ENCODE peak calls at places on chromosomes 12 and 14, in six cellular contexts. E, M, J, A, U and K are unnamed samples.

GRCh38 chr14:61460853-61461611 is 139.7 kb downstream of the PRKCH start:
- DNase-seq in E (no peak), M (no peak), J (no peak), A (no peak), U (no peak), K (no peak)

GRCh38 chr14:44833376-44833775 is 128.4 kb downstream of the KLHL28 start:
- DNase-seq in E (peak; percentile 24), M (peak; percentile 41), J (no peak), A (no peak), U (no peak), K (no peak)

GRCh38 chr14:55333785-55334485 is 62.7 kb downstream of the FBXO34 start:
- DNase-seq in E (no peak), M (no peak), J (no peak), A (no peak), U (no peak), K (no peak)

GRCh38 chr14:100238419-100239199 is at the start of gene YY1:
- DNase-seq in E (peak; percentile 93), M (peak; percentile 98), J (peak; percentile 100), A (peak; percentile 99), U (peak; percentile 100), K (peak; percentile 99)

GRCh38 chr14:103746706-103747105 is 31.1 kb downstream of the ZFYVE21 start:
- DNase-seq in E (no peak), M (no peak), J (no peak), A (no peak), U (no peak), K (no peak)

GRCh38 chr14:105647784-105648608 is 121.6 kb downstream of the TMEM121 start:
- DNase-seq in E (no peak), M (no peak), J (no peak), A (no peak), U (peak; percentile 70), K (no peak)

GRCh38 chr14:91509083-91509877 is 830 bp downstream of the PPP4R3A start:
- DNase-seq in E (no peak), M (peak; percentile 25), J (peak; percentile 39), A (peak; percentile 20), U (no peak), K (no peak)

GRCh38 chr12:114984641-114985041 is 300.7 kb upstream of the TBX3 start:
- DNase-seq in E (no peak), M (no peak), J (no peak), A (no peak), U (no peak), K (no peak)

GRCh38 chr12:6211421-6211869 is 11.2 kb downstream of the CD9 start:
- DNase-seq in E (no peak), M (no peak), J (no peak), A (no peak), U (no peak), K (no peak)

GRCh38 chr12:92600052-92600451 is 102.7 kb upstream of the PLEKHG7 start:
- DNase-seq in E (no peak), M (no peak), J (no peak), A (no peak), U (no peak), K (no peak)

GRCh38 chr12:92603741-92604432 is 98.9 kb upstream of the PLEKHG7 start:
- DNase-seq in E (no peak), M (peak; percentile 89), J (no peak), A (no peak), U (no peak), K (no peak)

GRCh38 chr12:92602930-92603623 is 99.7 kb upstream of the PLEKHG7 start:
- DNase-seq in E (no peak), M (peak; percentile 73), J (no peak), A (no peak), U (no peak), K (no peak)

GRCh38 chr12:92602476-92602875 is 100.3 kb upstream of the PLEKHG7 start:
- DNase-seq in E (no peak), M (peak; percentile 82), J (no peak), A (no peak), U (no peak), K (no peak)

GRCh38 chr12:92601680-92602079 is 101.1 kb upstream of the PLEKHG7 start:
- DNase-seq in E (no peak), M (no peak), J (no peak), A (no peak), U (no peak), K (no peak)
- H3K9me3 ChIP-seq in E (no peaks in the 10 kb centered on the region), M (peaks cover 60% of the 10 kb centered on the region), J (peaks cover 3% of the 10 kb centered on the region), A (no peaks in the 10 kb centered on the region), U (no peaks in the 10 kb centered on the region), K (no peaks in the 10 kb centered on the region)

GRCh38 chr12:73274972-73275371 is 1002.8 kb downstream of the TRHDE start:
- DNase-seq in E (peak; percentile 1), M (no peak), J (no peak), A (no peak), U (no peak), K (no peak)
- H3K9me3 ChIP-seq in E (no peaks in the 10 kb centered on the region), M (peaks cover 2% of the 10 kb centered on the region), J (no peaks in the 10 kb centered on the region), A (peaks cover 15% of the 10 kb centered on the region), U (no peaks in the 10 kb centered on the region), K (no peaks in the 10 kb centered on the region)

GRCh38 chr12:38157933-38158401 is 158.6 kb upstream of the ALG10B start:
- DNase-seq in E (no peak), M (no peak), J (no peak), A (no peak), U (peak; percentile 72), K (no peak)
- H3K9me3 ChIP-seq in E (no peaks in the 10 kb centered on the region), M (no peaks in the 10 kb centered on the region), J (no peaks in the 10 kb centered on the region), A (no peaks in the 10 kb centered on the region), U (no peaks in the 10 kb centered on the region), K (no peaks in the 10 kb centered on the region)

DNA sequence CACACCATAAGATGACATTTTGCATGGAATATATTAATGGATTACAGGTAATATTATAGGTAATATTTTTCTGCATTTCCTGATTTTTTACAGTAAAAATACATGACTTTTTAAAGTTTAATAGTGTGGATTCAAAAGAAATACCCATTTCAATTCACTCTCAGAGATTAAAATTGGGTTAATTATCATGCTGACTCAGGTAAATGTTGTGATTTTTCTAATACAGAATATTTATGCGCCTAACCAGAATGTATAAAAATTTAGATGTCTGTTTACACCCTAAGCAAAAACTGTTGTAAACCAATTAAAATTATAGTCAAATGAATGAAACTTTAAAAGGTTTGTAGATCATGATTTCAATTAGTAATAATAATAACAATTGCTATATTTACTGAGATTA is 117.2 kb upstream of the FLRT2 start:
- DNase-seq in E (no peak), M (no peak), J (no peak), A (no peak), U (no peak), K (no peak)
- H3K9me3 ChIP-seq in E (peaks cover 17% of the 10 kb centered on the region), M (no peaks in the 10 kb centered on the region), J (no peaks in the 10 kb centered on the region), A (no peaks in the 10 kb centered on the region), U (no peaks in the 10 kb centered on the region), K (no peaks in the 10 kb centered on the region)

DNA sequence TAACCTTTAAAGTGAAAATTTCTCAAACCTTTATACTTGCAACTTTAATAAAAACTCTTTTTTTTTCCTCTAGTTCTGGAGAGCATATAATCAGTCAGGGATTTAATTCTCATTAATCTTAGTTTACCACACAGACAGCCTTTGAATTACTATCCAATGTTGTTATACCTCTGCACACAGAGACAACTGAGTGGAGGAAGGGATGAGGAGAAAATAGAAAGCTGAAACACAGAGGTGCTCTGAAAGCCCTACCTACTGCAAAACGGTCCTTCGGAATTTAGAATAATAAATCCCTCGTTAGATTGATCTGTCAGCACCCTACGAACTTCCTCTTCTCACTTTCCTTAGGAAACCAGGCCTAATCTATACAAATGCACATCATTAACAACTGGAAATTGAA is 122.1 kb downstream of the STXBP6 start:
- DNase-seq in E (no peak), M (no peak), J (no peak), A (no peak), U (no peak), K (no peak)
- H3K9me3 ChIP-seq in E (no peaks in the 10 kb centered on the region), M (no peaks in the 10 kb centered on the region), J (no peaks in the 10 kb centered on the region), A (no peaks in the 10 kb centered on the region), U (no peaks in the 10 kb centered on the region), K (no peaks in the 10 kb centered on the region)